ENCODE peak calls at places on chromosomes 1 and 21, in four cellular contexts. One of them, this sample, is unnamed.

GRCh38 chr1:32627596-32628162 is 22.7 kb downstream of the ZBTB8OS start:
- DNase-seq in H1: no peak
- DNase-seq in GM12878: peak; percentile 69
- DNase-seq in K562: no peak
- DNase-seq in this sample: no peak

GRCh38 chr21:29434081-29434480 is 135.4 kb downstream of the BACH1 start:
- DNase-seq in K562: no peak
- DNase-seq in GM12878: peak; percentile 1
- DNase-seq in H1: no peak
- DNase-seq in this sample: no peak

GRCh38 chr21:28952686-28953085 is 40.0 kb downstream of the LTN1 start:
- DNase-seq in GM12878: no peak
- DNase-seq in K562: no peak
- DNase-seq in H1: no peak
- DNase-seq in this sample: no peak

GRCh38 chr1:237219751-237220150 is 177.8 kb downstream of the RYR2 start:
- DNase-seq in H1: no peak
- DNase-seq in GM12878: no peak
- DNase-seq in K562: no peak
- DNase-seq in this sample: no peak

GRCh38 chr1:85464497-85465098 is 361 bp downstream of the DDAH1 start:
- DNase-seq in GM12878: no peak
- DNase-seq in H1: peak; percentile 83
- DNase-seq in K562: no peak
- DNase-seq in this sample: peak; percentile 15

GRCh38 chr1:97920275-97920831 is 481 bp downstream of the DPYD start:
- DNase-seq in K562: no peak
- DNase-seq in GM12878: no peak
- DNase-seq in H1: no peak
- DNase-seq in this sample: no peak

GRCh38 chr1:94236630-94237290 is 624 bp downstream of the ARHGAP29 start:
- DNase-seq in GM12878: no peak
- DNase-seq in H1: no peak
- DNase-seq in K562: no peak
- DNase-seq in this sample: no peak

GRCh38 chr1:11645670-11646265 is 8.5 kb downstream of the FBXO2 start:
- DNase-seq in GM12878: no peak
- DNase-seq in K562: peak; percentile 77
- DNase-seq in H1: peak; percentile 95
- DNase-seq in this sample: peak; percentile 62

GRCh38 chr1:81142099-81142776 is 658.5 kb upstream of the ADGRL2 start:
- DNase-seq in H1: no peak
- DNase-seq in GM12878: no peak
- DNase-seq in K562: no peak
- DNase-seq in this sample: no peak

GRCh38 chr21:42195378-42196031 is 23.4 kb upstream of the ABCG1 start:
- DNase-seq in H1: no peak
- DNase-seq in GM12878: no peak
- DNase-seq in K562: no peak
- DNase-seq in this sample: no peak
- TF ChIP-seq YY1 in H1: no peak
- TF ChIP-seq YY1 in GM12878: no peak
- TF ChIP-seq YY1 in K562: no peak
- TF ChIP-seq YY1 in this sample: no peak

GRCh38 chr1:52503706-52504105 is 49.2 kb downstream of the TUT4 start:
- DNase-seq in H1: no peak
- DNase-seq in K562: no peak
- DNase-seq in GM12878: no peak
- DNase-seq in this sample: no peak

GRCh38 chr1:52506920-52507546 is 45.9 kb downstream of the TUT4 start:
- DNase-seq in H1: no peak
- DNase-seq in K562: no peak
- DNase-seq in GM12878: no peak
- DNase-seq in this sample: no peak

GRCh38 chr1:52504720-52505119 is 48.2 kb downstream of the TUT4 start:
- DNase-seq in H1: no peak
- DNase-seq in GM12878: no peak
- DNase-seq in K562: no peak
- DNase-seq in this sample: no peak

GRCh38 chr1:52506349-52506748 is 46.5 kb downstream of the TUT4 start:
- DNase-seq in GM12878: no peak
- DNase-seq in K562: no peak
- DNase-seq in H1: no peak
- DNase-seq in this sample: no peak

DNA sequence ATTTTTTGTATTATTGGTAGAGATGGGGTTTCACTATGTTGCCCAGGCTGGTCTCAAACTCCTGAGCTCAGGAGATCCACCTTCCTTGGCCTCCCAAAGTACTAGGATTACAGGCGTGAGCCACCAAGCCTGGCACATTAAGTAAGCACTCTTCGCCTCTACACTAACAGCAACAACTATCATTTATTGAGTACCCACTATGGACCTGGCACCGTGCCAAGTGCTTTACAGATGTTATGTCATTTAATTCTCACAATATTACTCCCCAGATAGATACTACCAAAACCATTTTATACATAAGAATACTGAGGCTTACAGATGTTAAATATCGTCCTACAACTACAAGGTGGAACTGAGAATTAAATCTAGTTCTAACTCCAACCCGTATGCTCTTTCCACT is 50.1 kb downstream of the TUT4 start:
- DNase-seq in K562: no peak
- DNase-seq in GM12878: no peak
- DNase-seq in H1: no peak
- DNase-seq in this sample: no peak
- TF ChIP-seq EGR1 in K562: no peak
- TF ChIP-seq EGR1 in GM12878: no peak
- TF ChIP-seq EGR1 in H1: no peak
- TF ChIP-seq EGR1 in this sample: no peak

DNA sequence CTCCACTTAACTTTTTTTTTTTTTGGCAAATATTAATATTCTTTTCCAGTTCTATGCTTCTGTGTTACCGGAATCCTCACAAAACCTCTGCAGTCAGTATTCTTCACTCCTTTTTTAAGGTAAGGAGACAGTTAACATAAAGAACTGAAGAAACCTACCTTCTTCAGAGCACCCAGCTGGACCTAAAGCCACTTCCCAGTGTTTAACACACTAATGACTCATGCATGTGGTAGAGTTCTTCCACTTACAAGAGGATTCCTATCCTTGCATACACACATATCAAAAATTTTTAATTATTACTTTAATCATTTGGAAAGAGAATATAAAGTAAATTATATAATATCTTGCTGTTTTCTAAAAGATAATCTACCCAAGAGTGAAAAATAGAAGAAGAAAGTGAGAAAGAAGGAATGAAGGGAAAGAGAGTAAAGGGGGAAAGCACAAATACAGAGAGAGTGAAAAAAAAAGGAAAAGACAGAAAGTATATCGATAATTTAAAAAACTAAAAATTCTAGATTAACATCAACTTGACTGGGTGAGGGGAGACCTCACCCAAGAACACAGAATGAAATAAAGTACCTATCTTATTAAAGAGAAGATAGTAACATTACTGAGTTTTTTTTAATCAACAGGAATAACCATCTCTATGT is 54.9 kb downstream of the ENAH start:
- DNase-seq in H1: no peak
- DNase-seq in K562: no peak
- DNase-seq in GM12878: no peak
- DNase-seq in this sample: no peak
- TF ChIP-seq YY1 in H1: no peak
- TF ChIP-seq YY1 in K562: no peak
- TF ChIP-seq YY1 in GM12878: no peak
- TF ChIP-seq YY1 in this sample: no peak

DNA sequence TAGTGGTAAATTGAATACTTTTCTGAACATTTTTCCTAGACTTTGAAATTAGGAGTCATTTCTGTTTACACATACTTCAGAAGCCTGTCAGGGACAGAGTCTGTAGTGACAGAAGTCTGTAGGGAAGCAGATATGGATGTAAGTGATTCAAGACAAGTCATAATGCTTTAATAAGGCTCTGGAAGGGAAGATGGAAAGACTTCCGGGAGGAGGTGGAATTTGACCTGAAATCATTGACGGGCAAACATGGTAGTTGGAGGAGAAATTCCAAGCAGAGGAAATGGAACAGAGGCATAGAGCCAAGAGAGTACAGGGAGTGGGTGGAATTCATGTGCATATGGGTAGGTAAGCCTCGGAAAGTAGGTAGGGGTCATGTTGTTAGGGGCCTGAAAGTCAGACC is 22.5 kb downstream of the CAMTA1 start:
- DNase-seq in H1: no peak
- DNase-seq in K562: no peak
- DNase-seq in GM12878: no peak
- DNase-seq in this sample: no peak
- TF ChIP-seq EGR1 in H1: no peak
- TF ChIP-seq EGR1 in K562: no peak
- TF ChIP-seq EGR1 in GM12878: no peak
- TF ChIP-seq EGR1 in this sample: no peak

This sample was measured in HCT116.